ENCODE peak calls at places on chromosomes 4 and X, in five cellular contexts. K, N, A, G and U are unnamed samples.

GRCh38 chrX:1592128-1592862 is 891 bp downstream of the AKAP17A start:
- DNase-seq in K (no peak), N (peak), A (peak), G (no peak), U (peak)

GRCh38 chr4:1192493-1193205 is 20.3 kb upstream of the SPON2 start:
- DNase-seq in K (no peak), N (no peak), A (no peak), G (no peak), U (peak)

GRCh38 chrX:34880656-34881055 is 61.9 kb upstream of the FAM47B start:
- DNase-seq in K (no peak), N (no peak), A (no peak), G (no peak), U (no peak)

GRCh38 chr4:141771889-141772830 is 135.8 kb downstream of the IL15 start:
- DNase-seq in K (peak), N (no peak), A (no peak), G (no peak), U (no peak)

GRCh38 chr4:76301068-76301774 is 5.3 kb upstream of the STBD1 start:
- DNase-seq in K (peak), N (peak), A (peak), G (no peak), U (no peak)

GRCh38 chr4:96593422-96593821 is 753.5 kb downstream of the PDHA2 start:
- DNase-seq in K (no peak), N (no peak), A (peak), G (no peak), U (no peak)

GRCh38 chrX:119266364-119266995 is 30.4 kb downstream of the PGRMC1 start:
- DNase-seq in K (no peak), N (peak), A (peak), G (no peak), U (peak)

GRCh38 chrX:49291615-49292337 is 11.7 kb upstream of the GAGE10 start:
- DNase-seq in K (no peak), N (peak), A (peak), G (peak), U (peak)

GRCh38 chrX:35006361-35006760 is 63.8 kb downstream of the FAM47B start:
- DNase-seq in K (no peak), N (no peak), A (no peak), G (no peak), U (no peak)

GRCh38 chr4:31021008-31021407 is 300.8 kb downstream of the PCDH7 start:
- DNase-seq in K (no peak), N (no peak), A (no peak), G (no peak), U (no peak)

GRCh38 chrX:38304010-38304409 is 23.3 kb downstream of the RPGR start:
- DNase-seq in K (no peak), N (peak), A (peak), G (no peak), U (peak)

GRCh38 chr4:48388504-48389154 is 47.3 kb downstream of the SLAIN2 start:
- DNase-seq in K (no peak), N (no peak), A (no peak), G (no peak), U (no peak)

GRCh38 chr4:114535725-114536124 is 62.9 kb upstream of the UGT8 start:
- DNase-seq in K (no peak), N (no peak), A (no peak), G (no peak), U (no peak)

GRCh38 chr4:163193717-163194116 is 27.0 kb upstream of the NAF1 start:
- DNase-seq in K (no peak), N (no peak), A (no peak), G (no peak), U (no peak)

GRCh38 chr4:80486603-80487002 is 151.1 kb downstream of the CFAP299 start:
- DNase-seq in K (no peak), N (no peak), A (no peak), G (no peak), U (no peak)

GRCh38 chrX:66004928-66005831 is 34.7 kb downstream of the VSIG4 start:
- DNase-seq in K (no peak), N (no peak), A (no peak), G (no peak), U (no peak)

GRCh38 chrX:22481436-22481835 is 208.7 kb downstream of the CBLL2 start:
- DNase-seq in K (no peak), N (no peak), A (no peak), G (no peak), U (no peak)

GRCh38 chr4:109912706-109913621 is at the start of gene EGF:
- DNase-seq in K (no peak), N (peak), A (no peak), G (no peak), U (no peak)

GRCh38 chr4:186787536-186787935 is 63.9 kb upstream of the FAT1 start:
- DNase-seq in K (no peak), N (no peak), A (no peak), G (no peak), U (no peak)

GRCh38 chr4:153234923-153235322 is 30.7 kb downstream of the TRIM2 start:
- DNase-seq in K (no peak), N (no peak), A (no peak), G (no peak), U (no peak)

GRCh38 chrX:46686003-46686645 is 72.8 kb downstream of the SLC9A7 start:
- DNase-seq in K (no peak), N (peak), A (peak), G (no peak), U (peak)

GRCh38 chr4:972651-973424 is 531 bp downstream of the DGKQ start:
- DNase-seq in K (no peak), N (peak), A (no peak), G (no peak), U (peak)

GRCh38 chrX:11770320-11770719 is 12.3 kb downstream of the MSL3 start:
- DNase-seq in K (peak), N (peak), A (peak), G (no peak), U (peak)

GRCh38 chr4:25913056-25913850 is 767 bp upstream of the SMIM20 start:
- DNase-seq in K (no peak), N (no peak), A (no peak), G (no peak), U (no peak)

GRCh38 chr4:141599853-141600252 is 36.5 kb upstream of the IL15 start:
- DNase-seq in K (no peak), N (no peak), A (no peak), G (no peak), U (no peak)

GRCh38 chrX:28847423-28847822 is 260.2 kb downstream of the IL1RAPL1 start:
- DNase-seq in K (no peak), N (no peak), A (no peak), G (no peak), U (peak)

GRCh38 chrX:115233497-115234219 is at the start of gene LRCH2:
- DNase-seq in K (no peak), N (no peak), A (no peak), G (no peak), U (peak)

GRCh38 chr4:6297266-6297815 is 27.7 kb downstream of the WFS1 start:
- DNase-seq in K (no peak), N (no peak), A (no peak), G (no peak), U (no peak)

GRCh38 chrX:7294483-7294882 is 146.5 kb upstream of the PUDP start:
- DNase-seq in K (no peak), N (no peak), A (no peak), G (no peak), U (no peak)

GRCh38 chr4:11512861-11513260 is 84.2 kb upstream of the HS3ST1 start:
- DNase-seq in K (no peak), N (no peak), A (no peak), G (no peak), U (no peak)

GRCh38 chr4:48162162-48162561 is 28.1 kb upstream of the TXK start:
- DNase-seq in K (no peak), N (no peak), A (no peak), G (no peak), U (no peak)

GRCh38 chr4:17781072-17781830 is at the start of gene FAM184B:
- DNase-seq in K (no peak), N (no peak), A (no peak), G (no peak), U (peak)

GRCh38 chrX:33840176-33840575 is 291.9 kb downstream of the FAM47A start:
- DNase-seq in K (no peak), N (no peak), A (no peak), G (no peak), U (no peak)

GRCh38 chr4:85842540-85842939 is 367.6 kb downstream of the ARHGAP24 start:
- DNase-seq in K (no peak), N (no peak), A (no peak), G (no peak), U (no peak)

GRCh38 chr4:53484911-53485459 is 106.3 kb downstream of the LNX1 start:
- DNase-seq in K (no peak), N (no peak), A (no peak), G (no peak), U (no peak)
- TF ChIP-seq ATF2 in K (no peak), N (no peak), A (no peak), G (no peak), U (no peak)

GRCh38 chr4:159047478-159048165 is 55.3 kb upstream of the RAPGEF2 start:
- DNase-seq in K (no peak), N (peak), A (peak), G (no peak), U (no peak)
- TF ChIP-seq ATF2 in K (no peak), N (no peak), A (no peak), G (no peak), U (no peak)

DNA sequence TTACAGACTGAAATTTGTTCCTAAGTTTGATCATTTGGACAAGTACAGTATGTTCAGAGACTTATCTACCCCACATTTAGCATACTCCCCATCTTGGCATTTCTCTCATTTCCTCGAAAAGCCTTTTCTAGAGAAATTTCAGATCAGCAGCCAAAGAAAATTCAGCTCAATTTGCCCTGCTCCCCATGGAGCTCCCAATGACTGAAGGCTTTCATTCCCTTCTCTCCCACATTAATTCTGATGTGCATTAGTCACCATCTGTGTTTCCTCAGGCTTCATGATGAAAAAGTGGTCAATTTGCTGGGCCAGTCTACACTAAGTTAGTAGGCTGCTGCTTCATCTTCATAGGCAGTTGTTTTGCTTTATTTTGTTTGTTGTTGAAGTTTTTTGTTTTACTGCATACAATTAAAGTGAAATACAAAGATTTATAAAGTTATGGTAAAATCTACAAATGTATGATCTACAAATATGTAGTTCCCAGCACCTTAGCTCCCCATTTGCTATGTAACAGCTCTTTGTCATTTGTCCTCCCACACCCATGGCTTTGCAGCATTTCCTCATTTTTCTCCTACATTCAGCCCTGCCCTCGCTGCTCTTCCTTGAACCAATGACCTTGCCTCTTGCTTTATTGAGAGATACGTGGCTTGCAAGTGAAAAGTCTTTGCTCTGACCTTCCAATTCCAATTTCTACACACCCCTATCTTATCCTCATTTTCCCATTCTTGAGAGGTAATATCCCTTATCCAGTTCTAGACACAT is 193.9 kb downstream of the ANAPC10 start:
- DNase-seq in K (no peak), N (no peak), A (no peak), G (no peak), U (no peak)
- TF ChIP-seq ATF2 in K (no peak), N (no peak), A (no peak), G (no peak), U (no peak)

GRCh38 chrX:15854080-15854655 is 445 bp downstream of the AP1S2 start:
- DNase-seq in K (no peak), N (peak), A (peak), G (no peak), U (peak)
- TF ChIP-seq ATF2 in K (no peak), N (no peak), A (no peak), G (no peak), U (no peak)

GRCh38 chr4:99157478-99157935 is 13.4 kb upstream of the ADH4 start:
- DNase-seq in K (no peak), N (no peak), A (peak), G (no peak), U (no peak)
- TF ChIP-seq ATF2 in K (no peak), N (no peak), A (peak), G (no peak), U (no peak)

GRCh38 chr4:122576261-122577188 is 44.3 kb downstream of the IL21 start:
- DNase-seq in K (no peak), N (peak), A (peak), G (no peak), U (no peak)
- TF ChIP-seq ATF2 in K (no peak), N (no peak), A (no peak), G (no peak), U (no peak)